ENCODE peak calls at places on chromosomes 3 and 15, in six cellular contexts. One of them, this sample, is unnamed.

GRCh38 chr15:74041311-74041756 is 41.0 kb downstream of the GOLGA6A start:
- DNase-seq in stromal cell of bone marrow: no peak
- DNase-seq in activated T-helper 1 cell treated with Interleukin-2 at 50 U/mL for 16 hours: no peak
- DNase-seq in AG08396: peak
- DNase-seq in Daoy: no peak
- DNase-seq in Right ventricle myocardium inferior: no peak
- DNase-seq in this sample: no peak

GRCh38 chr15:76059320-76060097 is at the start of gene TMEM266:
- DNase-seq in AG08396: peak
- DNase-seq in Right ventricle myocardium inferior: no peak
- DNase-seq in stromal cell of bone marrow: no peak
- DNase-seq in Daoy: peak
- DNase-seq in activated T-helper 1 cell treated with Interleukin-2 at 50 U/mL for 16 hours: no peak
- DNase-seq in this sample: peak

GRCh38 chr15:71011503-71012155 is 103.6 kb upstream of the THSD4 start:
- DNase-seq in stromal cell of bone marrow: peak
- DNase-seq in Daoy: peak
- DNase-seq in Right ventricle myocardium inferior: no peak
- DNase-seq in AG08396: peak
- DNase-seq in activated T-helper 1 cell treated with Interleukin-2 at 50 U/mL for 16 hours: no peak
- DNase-seq in this sample: peak

GRCh38 chr3:108305484-108306172 is 9.3 kb downstream of the HHLA2 start:
- DNase-seq in stromal cell of bone marrow: no peak
- DNase-seq in activated T-helper 1 cell treated with Interleukin-2 at 50 U/mL for 16 hours: no peak
- DNase-seq in Daoy: peak
- DNase-seq in AG08396: no peak
- DNase-seq in Right ventricle myocardium inferior: no peak
- DNase-seq in this sample: no peak

GRCh38 chr3:69763976-69764851 is 24.9 kb downstream of the MITF start:
- DNase-seq in Right ventricle myocardium inferior: no peak
- DNase-seq in Daoy: no peak
- DNase-seq in activated T-helper 1 cell treated with Interleukin-2 at 50 U/mL for 16 hours: no peak
- DNase-seq in AG08396: no peak
- DNase-seq in stromal cell of bone marrow: no peak
- DNase-seq in this sample: no peak

GRCh38 chr3:78013653-78014052 is 973.8 kb downstream of the ROBO2 start:
- DNase-seq in AG08396: no peak
- DNase-seq in Daoy: no peak
- DNase-seq in activated T-helper 1 cell treated with Interleukin-2 at 50 U/mL for 16 hours: no peak
- DNase-seq in Right ventricle myocardium inferior: no peak
- DNase-seq in stromal cell of bone marrow: no peak
- DNase-seq in this sample: no peak

GRCh38 chr3:58463181-58463941 is 28.5 kb upstream of the KCTD6 start:
- DNase-seq in Daoy: peak
- DNase-seq in stromal cell of bone marrow: peak
- DNase-seq in activated T-helper 1 cell treated with Interleukin-2 at 50 U/mL for 16 hours: peak
- DNase-seq in Right ventricle myocardium inferior: peak
- DNase-seq in AG08396: peak
- DNase-seq in this sample: peak

GRCh38 chr15:80490431-80490990 is 86.3 kb downstream of the ARNT2 start:
- DNase-seq in AG08396: no peak
- DNase-seq in stromal cell of bone marrow: no peak
- DNase-seq in Right ventricle myocardium inferior: no peak
- DNase-seq in Daoy: no peak
- DNase-seq in activated T-helper 1 cell treated with Interleukin-2 at 50 U/mL for 16 hours: no peak
- DNase-seq in this sample: no peak

GRCh38 chr3:111669926-111670630 is 74.9 kb upstream of the ZBED2 start:
- DNase-seq in AG08396: peak
- DNase-seq in stromal cell of bone marrow: no peak
- DNase-seq in Daoy: peak
- DNase-seq in activated T-helper 1 cell treated with Interleukin-2 at 50 U/mL for 16 hours: no peak
- DNase-seq in Right ventricle myocardium inferior: no peak
- DNase-seq in this sample: no peak

GRCh38 chr3:79726795-79727194 is 41.0 kb downstream of the ROBO1 start:
- DNase-seq in Right ventricle myocardium inferior: no peak
- DNase-seq in activated T-helper 1 cell treated with Interleukin-2 at 50 U/mL for 16 hours: no peak
- DNase-seq in stromal cell of bone marrow: no peak
- DNase-seq in AG08396: no peak
- DNase-seq in Daoy: no peak
- DNase-seq in this sample: no peak

GRCh38 chr3:45659661-45660566 is 29.3 kb upstream of the SACM1L start:
- DNase-seq in Daoy: peak
- DNase-seq in Right ventricle myocardium inferior: peak
- DNase-seq in AG08396: peak
- DNase-seq in activated T-helper 1 cell treated with Interleukin-2 at 50 U/mL for 16 hours: no peak
- DNase-seq in stromal cell of bone marrow: peak
- DNase-seq in this sample: peak

GRCh38 chr15:38702178-38702912 is 137.7 kb upstream of the RASGRP1 start:
- DNase-seq in activated T-helper 1 cell treated with Interleukin-2 at 50 U/mL for 16 hours: no peak
- DNase-seq in Daoy: no peak
- DNase-seq in Right ventricle myocardium inferior: no peak
- DNase-seq in stromal cell of bone marrow: no peak
- DNase-seq in AG08396: no peak
- DNase-seq in this sample: peak

GRCh38 chr3:11168881-11169805 is 14.8 kb downstream of the HRH1 start:
- DNase-seq in Daoy: peak
- DNase-seq in stromal cell of bone marrow: no peak
- DNase-seq in AG08396: no peak
- DNase-seq in Right ventricle myocardium inferior: no peak
- DNase-seq in activated T-helper 1 cell treated with Interleukin-2 at 50 U/mL for 16 hours: no peak
- DNase-seq in this sample: no peak

GRCh38 chr3:50339485-50340196 is 995 bp downstream of the RASSF1 start:
- DNase-seq in Right ventricle myocardium inferior: no peak
- DNase-seq in activated T-helper 1 cell treated with Interleukin-2 at 50 U/mL for 16 hours: no peak
- DNase-seq in AG08396: peak
- DNase-seq in Daoy: no peak
- DNase-seq in stromal cell of bone marrow: no peak
- DNase-seq in this sample: no peak

GRCh38 chr15:99016680-99017321 is 9.2 kb upstream of the PGPEP1L start:
- DNase-seq in stromal cell of bone marrow: peak
- DNase-seq in AG08396: peak
- DNase-seq in Daoy: peak
- DNase-seq in activated T-helper 1 cell treated with Interleukin-2 at 50 U/mL for 16 hours: no peak
- DNase-seq in Right ventricle myocardium inferior: no peak
- DNase-seq in this sample: peak

GRCh38 chr3:9732753-9733115 is 1.2 kb downstream of the BRPF1 start:
- DNase-seq in activated T-helper 1 cell treated with Interleukin-2 at 50 U/mL for 16 hours: no peak
- DNase-seq in Right ventricle myocardium inferior: no peak
- DNase-seq in AG08396: peak
- DNase-seq in Daoy: no peak
- DNase-seq in stromal cell of bone marrow: no peak
- DNase-seq in this sample: peak

GRCh38 chr15:67193223-67194009 is 61.0 kb downstream of the AAGAB start:
- DNase-seq in Right ventricle myocardium inferior: no peak
- DNase-seq in Daoy: peak
- DNase-seq in AG08396: no peak
- DNase-seq in activated T-helper 1 cell treated with Interleukin-2 at 50 U/mL for 16 hours: no peak
- DNase-seq in stromal cell of bone marrow: no peak
- DNase-seq in this sample: no peak

GRCh38 chr3:34683851-34684250 is 885.4 kb downstream of the PDCD6IP start:
- DNase-seq in stromal cell of bone marrow: peak
- DNase-seq in activated T-helper 1 cell treated with Interleukin-2 at 50 U/mL for 16 hours: no peak
- DNase-seq in AG08396: peak
- DNase-seq in Right ventricle myocardium inferior: peak
- DNase-seq in Daoy: no peak
- DNase-seq in this sample: peak

GRCh38 chr15:66253643-66254363 is at the start of gene MEGF11:
- DNase-seq in activated T-helper 1 cell treated with Interleukin-2 at 50 U/mL for 16 hours: no peak
- DNase-seq in Daoy: peak
- DNase-seq in stromal cell of bone marrow: no peak
- DNase-seq in AG08396: peak
- DNase-seq in Right ventricle myocardium inferior: no peak
- DNase-seq in this sample: peak

GRCh38 chr15:70778258-70779076 is 15.1 kb upstream of the UACA start:
- DNase-seq in Right ventricle myocardium inferior: no peak
- DNase-seq in activated T-helper 1 cell treated with Interleukin-2 at 50 U/mL for 16 hours: no peak
- DNase-seq in AG08396: peak
- DNase-seq in stromal cell of bone marrow: no peak
- DNase-seq in Daoy: peak
- DNase-seq in this sample: no peak

GRCh38 chr3:13574798-13575451 is 26.0 kb downstream of the FBLN2 start:
- DNase-seq in Right ventricle myocardium inferior: no peak
- DNase-seq in stromal cell of bone marrow: no peak
- DNase-seq in activated T-helper 1 cell treated with Interleukin-2 at 50 U/mL for 16 hours: no peak
- DNase-seq in Daoy: peak
- DNase-seq in AG08396: no peak
- DNase-seq in this sample: no peak

GRCh38 chr3:169624533-169624972 is 39.0 kb downstream of the MECOM start:
- DNase-seq in Daoy: peak
- DNase-seq in Right ventricle myocardium inferior: no peak
- DNase-seq in stromal cell of bone marrow: no peak
- DNase-seq in activated T-helper 1 cell treated with Interleukin-2 at 50 U/mL for 16 hours: no peak
- DNase-seq in AG08396: no peak
- DNase-seq in this sample: no peak

GRCh38 chr15:31372635-31373091 is 46.0 kb downstream of the KLF13 start:
- DNase-seq in Right ventricle myocardium inferior: peak
- DNase-seq in Daoy: peak
- DNase-seq in activated T-helper 1 cell treated with Interleukin-2 at 50 U/mL for 16 hours: no peak
- DNase-seq in AG08396: peak
- DNase-seq in stromal cell of bone marrow: no peak
- DNase-seq in this sample: peak

GRCh38 chr15:96326551-96327154 is 3.8 kb upstream of the NR2F2 start:
- DNase-seq in stromal cell of bone marrow: no peak
- DNase-seq in Daoy: peak
- DNase-seq in activated T-helper 1 cell treated with Interleukin-2 at 50 U/mL for 16 hours: no peak
- DNase-seq in AG08396: peak
- DNase-seq in Right ventricle myocardium inferior: peak
- DNase-seq in this sample: peak

GRCh38 chr3:189953551-189953950 is 167.1 kb downstream of the P3H2 start:
- DNase-seq in AG08396: no peak
- DNase-seq in Daoy: no peak
- DNase-seq in stromal cell of bone marrow: peak
- DNase-seq in activated T-helper 1 cell treated with Interleukin-2 at 50 U/mL for 16 hours: no peak
- DNase-seq in Right ventricle myocardium inferior: no peak
- DNase-seq in this sample: no peak

GRCh38 chr3:155070932-155071387 is 9.2 kb upstream of the MME start:
- DNase-seq in AG08396: peak
- DNase-seq in stromal cell of bone marrow: peak
- DNase-seq in activated T-helper 1 cell treated with Interleukin-2 at 50 U/mL for 16 hours: no peak
- DNase-seq in Right ventricle myocardium inferior: no peak
- DNase-seq in Daoy: peak
- DNase-seq in this sample: no peak

This sample was measured in GM23338.